ENCODE peak calls at places on chromosomes 16 and 17, in ten cellular contexts. Q is cardiac fibroblast, V is tibial nerve, K is RWPE1, F is type B pancreatic cell, C is mucosa of descending colon, J is brain microvascular endothelial cell, A is GM20000, O is AG09319, Y is endothelial cell. B is an unnamed sample.

GRCh38 chr17:27340990-27341595 is 47.2 kb downstream of the WSB1 start:
- DNase-seq in Q (no peak), V (no peak), K (no peak), F (no peak), C (no peak), J (no peak), A (no peak), O (no peak), Y (no peak), B (no peak)

GRCh38 chr17:29238133-29238850 is 8.4 kb upstream of the CRYBA1 start:
- DNase-seq in Q (peak), V (no peak), K (no peak), F (no peak), C (no peak), J (peak), A (no peak), O (no peak), Y (no peak), B (peak)

GRCh38 chr17:9765302-9765701 is 26.1 kb downstream of the DHRS7C start:
- DNase-seq in Q (no peak), V (no peak), K (no peak), F (no peak), C (no peak), J (no peak), A (no peak), O (no peak), Y (no peak), B (no peak)

GRCh38 chr17:77873518-77874302 is 84.8 kb upstream of the TNRC6C start:
- DNase-seq in Q (no peak), V (no peak), K (no peak), F (no peak), C (no peak), J (no peak), A (no peak), O (no peak), Y (no peak), B (no peak)

GRCh38 chr16:84483882-84484565 is 20.4 kb downstream of the MEAK7 start:
- DNase-seq in Q (no peak), V (no peak), K (no peak), F (peak), C (no peak), J (no peak), A (no peak), O (no peak), Y (no peak), B (no peak)

GRCh38 chr17:2059125-2059836 is 4.4 kb downstream of the HIC1 start:
- DNase-seq in Q (no peak), V (no peak), K (no peak), F (no peak), C (peak), J (no peak), A (peak), O (no peak), Y (no peak), B (no peak)

GRCh38 chr16:56617212-56618085 is 8.1 kb upstream of the MT1E start:
- DNase-seq in Q (peak), V (no peak), K (no peak), F (no peak), C (peak), J (peak), A (no peak), O (no peak), Y (no peak), B (peak)

GRCh38 chr17:20935740-20936139 is 107.1 kb downstream of the USP22 start:
- DNase-seq in Q (peak), V (no peak), K (peak), F (no peak), C (no peak), J (peak), A (no peak), O (no peak), Y (no peak), B (peak)

GRCh38 chr17:81119223-81120148 is 45.8 kb upstream of the PVALEF start:
- DNase-seq in Q (peak), V (peak), K (peak), F (peak), C (peak), J (peak), A (peak), O (peak), Y (peak), B (peak)
- TF ChIP-seq CTCF in Q (peak), V (no peak), K (peak), F (peak), C (no peak), J (peak), A (no peak), O (no peak), Y (no peak), B (peak)

DNA sequence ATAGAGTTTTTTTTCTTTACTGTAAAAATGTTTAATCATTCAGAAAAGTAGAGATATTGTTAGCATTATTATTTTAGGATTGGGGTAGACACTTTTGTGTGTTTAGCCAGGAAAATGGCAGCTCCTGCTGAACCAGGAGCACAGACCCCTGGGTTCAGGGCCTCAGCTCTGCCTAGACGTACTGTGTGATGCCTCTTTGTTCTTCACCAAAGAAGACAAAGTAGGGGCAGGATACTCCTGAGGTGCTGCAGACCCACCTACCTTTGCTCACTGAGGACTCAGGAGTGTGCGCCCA is 105.0 kb downstream of the MRM1 start:
- DNase-seq in Q (no peak), V (no peak), K (no peak), F (no peak), C (no peak), J (no peak), A (no peak), O (no peak), Y (no peak), B (no peak)
- TF ChIP-seq CTCF in Q (no peak), V (no peak), K (peak), F (no peak), C (peak), J (no peak), A (no peak), O (no peak), Y (no peak), B (no peak)

GRCh38 chr16:87460936-87461335 is 31.9 kb downstream of the ZCCHC14 start:
- DNase-seq in Q (no peak), V (no peak), K (no peak), F (no peak), C (no peak), J (no peak), A (no peak), O (no peak), Y (no peak), B (no peak)

GRCh38 chr16:87459833-87460232 is 33.0 kb downstream of the ZCCHC14 start:
- DNase-seq in Q (no peak), V (no peak), K (no peak), F (no peak), C (no peak), J (no peak), A (no peak), O (no peak), Y (no peak), B (no peak)

GRCh38 chr16:87459027-87459426 is 33.8 kb downstream of the ZCCHC14 start:
- DNase-seq in Q (no peak), V (no peak), K (no peak), F (no peak), C (no peak), J (no peak), A (no peak), O (no peak), Y (no peak), B (no peak)

GRCh38 chr16:87463722-87464690 is 28.8 kb downstream of the ZCCHC14 start:
- DNase-seq in Q (peak), V (no peak), K (no peak), F (no peak), C (no peak), J (peak), A (peak), O (no peak), Y (peak), B (no peak)

DNA sequence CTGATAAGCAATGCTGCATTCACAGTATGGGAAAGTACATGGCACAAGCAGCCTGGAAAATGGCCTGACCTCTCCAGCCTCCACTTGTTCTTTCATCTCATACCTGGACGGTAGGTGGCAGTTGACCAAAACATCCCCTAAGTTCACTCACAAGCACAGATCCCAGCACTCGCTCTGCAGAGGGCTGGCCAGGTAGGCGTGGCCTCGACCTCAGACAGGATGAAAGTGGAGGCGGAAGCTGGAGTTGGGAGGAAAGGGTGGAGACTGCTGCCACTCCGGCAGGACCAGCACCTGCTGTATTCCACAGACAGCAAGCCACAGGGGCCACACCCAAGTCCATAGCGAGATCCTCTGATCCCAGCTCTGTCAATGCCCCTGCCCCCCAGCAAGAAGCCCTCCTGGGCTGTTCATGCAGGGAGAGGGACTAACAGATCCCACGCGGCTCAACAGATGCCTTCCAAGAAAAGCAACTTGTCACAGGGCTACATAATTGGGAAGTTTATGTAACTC is 31.3 kb downstream of the ZCCHC14 start:
- DNase-seq in Q (peak), V (peak), K (peak), F (no peak), C (peak), J (no peak), A (peak), O (no peak), Y (peak), B (peak)
- TF ChIP-seq CTCF in Q (peak), V (no peak), K (peak), F (peak), C (peak), J (peak), A (peak), O (no peak), Y (peak), B (peak)

GRCh38 chr17:76567634-76568432 is 17.8 kb downstream of the ST6GALNAC2 start:
- DNase-seq in Q (no peak), V (no peak), K (no peak), F (no peak), C (no peak), J (no peak), A (no peak), O (no peak), Y (no peak), B (peak)
- TF ChIP-seq CTCF in Q (no peak), V (no peak), K (no peak), F (no peak), C (no peak), J (no peak), A (no peak), O (no peak), Y (no peak), B (no peak)

GRCh38 chr17:76102944-76103273 is 678 bp downstream of the EXOC7 start:
- DNase-seq in Q (no peak), V (no peak), K (no peak), F (no peak), C (no peak), J (no peak), A (no peak), O (no peak), Y (no peak), B (no peak)

GRCh38 chr17:76104140-76104895 is 731 bp upstream of the EXOC7 start:
- DNase-seq in Q (no peak), V (no peak), K (no peak), F (peak), C (peak), J (no peak), A (no peak), O (no peak), Y (no peak), B (no peak)

GRCh38 chr17:76104896-76105231 is 1.3 kb upstream of the EXOC7 start:
- DNase-seq in Q (no peak), V (no peak), K (no peak), F (no peak), C (no peak), J (no peak), A (no peak), O (no peak), Y (no peak), B (no peak)

GRCh38 chr17:76103274-76104139 is at the start of gene EXOC7:
- DNase-seq in Q (peak), V (peak), K (peak), F (peak), C (peak), J (peak), A (peak), O (peak), Y (peak), B (peak)

GRCh38 chr17:76107507-76107906 is 3.9 kb upstream of the EXOC7 start:
- DNase-seq in Q (peak), V (no peak), K (no peak), F (no peak), C (no peak), J (no peak), A (no peak), O (no peak), Y (no peak), B (peak)
- TF ChIP-seq CTCF in Q (peak), V (no peak), K (peak), F (peak), C (no peak), J (peak), A (no peak), O (no peak), Y (no peak), B (peak)